ENCODE peak calls at places on chromosomes 12 and 14, in five cellular contexts. K is mesendoderm, Z is H1, W is IMR-90, G is neuronal stem cell. J is an unnamed sample.

GRCh38 chr12:80710727-80711066 is 3.3 kb downstream of the MYF6 start:
- DNase-seq in Z (no peak), K (no peak), W (no peak), G (no peak), J (no peak)

GRCh38 chr12:47758834-47759690 is at the start of gene RAPGEF3:
- DNase-seq in W (peak), G (peak), Z (no peak), K (peak), J (peak)

GRCh38 chr12:27213830-27214787 is 30.0 kb upstream of the STK38L start:
- DNase-seq in K (no peak), G (no peak), Z (no peak), W (no peak), J (no peak)

GRCh38 chr14:33959692-33960151 is 8.8 kb upstream of the EGLN3 start:
- DNase-seq in Z (no peak), W (no peak), K (peak), G (no peak), J (peak)

GRCh38 chr14:93219103-93219726 is 12.2 kb downstream of the UBR7 start:
- DNase-seq in Z (no peak), K (peak), G (peak), W (peak), J (peak)

GRCh38 chr12:95396849-95397498 is 77.0 kb upstream of the METAP2 start:
- DNase-seq in W (peak), G (no peak), K (no peak), Z (no peak), J (no peak)

GRCh38 chr14:74962493-74962892 is 7.1 kb upstream of the PGF start:
- DNase-seq in W (no peak), Z (no peak), K (no peak), G (no peak), J (no peak)

GRCh38 chr12:45369065-45369464 is 153.2 kb downstream of the ANO6 start:
- DNase-seq in W (peak), Z (no peak), K (no peak), G (no peak), J (peak)

GRCh38 chr12:55797068-55797467 is 20.5 kb downstream of the SARNP start:
- DNase-seq in G (peak), Z (no peak), W (peak), K (peak), J (peak)

GRCh38 chr14:42421377-42422078 is 814.9 kb downstream of the LRFN5 start:
- DNase-seq in Z (no peak), W (no peak), G (no peak), K (no peak), J (no peak)
- H2AK5ac ChIP-seq in Z (no peak), W (no peak), G (no peak), K (no peak), J (no peak)

DNA sequence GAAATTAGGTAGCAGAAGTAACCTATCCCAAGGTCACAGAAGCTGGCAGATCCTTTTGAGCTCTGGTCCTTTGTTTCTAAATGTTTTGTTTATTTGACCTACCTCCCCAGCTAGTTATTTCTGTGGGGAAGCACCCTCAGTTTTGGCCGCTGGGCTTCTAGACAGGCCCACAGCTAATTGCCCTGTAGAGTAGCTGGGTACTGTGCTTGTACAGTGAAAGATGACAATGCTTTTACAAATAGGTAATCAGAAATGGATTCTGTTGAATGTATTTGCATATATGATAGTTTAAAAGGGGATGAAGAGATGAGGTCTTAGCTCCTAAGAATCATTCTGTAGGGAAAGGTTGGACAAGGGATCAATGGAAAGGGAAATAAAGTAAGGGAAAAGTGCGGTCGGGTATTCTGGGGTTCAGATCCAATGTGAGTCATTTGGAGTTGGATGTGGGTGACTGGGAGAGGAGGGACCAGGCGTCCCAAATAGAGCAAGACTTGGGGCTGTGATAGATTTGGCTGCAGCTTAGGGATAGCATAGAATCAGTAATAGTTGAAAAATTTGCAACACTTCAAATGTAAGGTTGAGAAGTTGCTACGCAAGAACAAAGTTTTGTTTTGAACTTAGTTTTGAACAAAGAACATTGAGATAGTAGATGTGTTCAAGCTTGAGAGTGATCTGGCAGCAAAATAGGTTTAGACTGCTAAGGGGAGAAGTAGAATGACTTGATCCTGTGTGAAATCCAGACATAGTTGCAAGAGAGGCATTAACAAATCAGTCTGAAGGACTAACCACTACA is 3.7 kb downstream of the NUDT4 start:
- DNase-seq in K (peak), Z (no peak), G (no peak), W (no peak), J (no peak)
- H2AK5ac ChIP-seq in K (no peak), Z (no peak), G (no peak), W (peak), J (no peak)

GRCh38 chr12:67890726-67891125 is 98.5 kb upstream of the IFNG-AS1 start:
- DNase-seq in Z (no peak), G (no peak), K (no peak), W (no peak), J (no peak)
- H2AK5ac ChIP-seq in Z (no peak), G (no peak), K (no peak), W (no peak), J (no peak)

GRCh38 chr12:12327802-12328201 is 22.2 kb downstream of the MANSC1 start:
- DNase-seq in K (peak), Z (no peak), W (peak), G (no peak), J (no peak)

GRCh38 chr12:12326262-12326661 is 23.8 kb downstream of the MANSC1 start:
- DNase-seq in Z (no peak), W (no peak), G (no peak), K (no peak), J (no peak)

GRCh38 chr12:12319501-12320322 is 30.3 kb downstream of the MANSC1 start:
- DNase-seq in K (peak), Z (no peak), W (no peak), G (no peak), J (no peak)

GRCh38 chr12:12323118-12323517 is 26.9 kb downstream of the MANSC1 start:
- DNase-seq in W (no peak), K (no peak), G (no peak), Z (no peak), J (no peak)

GRCh38 chr12:12323606-12324005 is 26.4 kb downstream of the MANSC1 start:
- DNase-seq in W (peak), K (no peak), Z (no peak), G (no peak), J (no peak)
- H2AK5ac ChIP-seq in W (no peak), K (no peak), Z (no peak), G (no peak), J (no peak)

GRCh38 chr14:69716483-69717187 is 50.3 kb upstream of the SRSF5 start:
- DNase-seq in G (no peak), K (peak), W (peak), Z (no peak), J (no peak)

GRCh38 chr14:69720912-69721311 is 46.0 kb upstream of the SRSF5 start:
- DNase-seq in W (no peak), K (no peak), Z (no peak), G (no peak), J (no peak)

GRCh38 chr14:69713976-69714716 is 52.8 kb upstream of the SRSF5 start:
- DNase-seq in G (no peak), Z (no peak), W (no peak), K (no peak), J (no peak)

GRCh38 chr14:69715725-69716482 is 51.0 kb upstream of the SRSF5 start:
- DNase-seq in W (peak), G (no peak), K (no peak), Z (no peak), J (peak)

GRCh38 chr14:69719501-69719951 is 47.4 kb upstream of the SRSF5 start:
- DNase-seq in W (peak), G (no peak), Z (no peak), K (no peak), J (peak)
- H2AK5ac ChIP-seq in W (peak), G (no peak), Z (no peak), K (no peak), J (no peak)

DNA sequence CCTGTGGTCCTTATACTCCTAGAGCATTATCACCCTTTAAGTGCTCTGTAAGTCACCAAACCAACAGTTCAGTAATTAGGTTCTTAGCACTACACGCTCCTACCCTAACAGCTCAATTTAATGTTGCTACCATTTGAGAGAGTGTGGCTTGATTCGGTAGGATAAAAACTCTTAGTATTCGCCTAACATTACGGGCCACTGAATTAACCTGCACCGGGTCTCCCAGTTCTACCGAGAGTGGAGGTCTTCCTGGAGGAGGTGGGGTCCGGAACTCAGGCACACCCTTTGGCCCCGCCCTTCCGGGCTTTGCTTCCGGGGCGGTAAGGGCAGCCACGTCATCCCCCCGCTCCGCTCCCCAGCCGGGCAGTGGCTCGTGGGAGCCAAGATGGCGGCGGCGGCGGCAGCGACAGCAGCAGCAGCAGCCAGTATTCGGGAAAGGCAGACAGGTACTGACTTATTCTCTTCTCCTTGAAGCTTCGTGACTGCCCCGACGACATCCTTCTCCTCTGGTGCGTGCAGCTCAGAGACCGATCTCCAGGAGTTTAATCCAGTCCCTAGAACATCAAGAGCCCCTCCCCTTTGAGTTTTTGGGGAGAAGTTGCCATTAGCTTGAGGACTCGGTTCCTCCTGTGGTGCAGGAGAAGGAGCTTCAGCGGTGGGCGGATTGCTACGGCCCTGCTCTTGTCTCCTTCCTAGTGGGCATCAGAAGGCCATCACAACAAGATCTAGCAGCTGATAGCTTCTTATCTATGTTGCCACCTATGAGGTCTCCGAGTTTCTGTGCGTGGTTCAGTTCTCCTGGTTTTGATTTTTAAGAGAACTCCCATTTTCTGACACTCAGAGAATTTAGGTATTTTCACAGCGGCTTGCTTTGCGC is at the start of gene SCFD1:
- DNase-seq in G (peak), W (peak), K (peak), Z (peak), J (peak)
- H2AK5ac ChIP-seq in G (no peak), W (peak), K (no peak), Z (peak), J (no peak)

GRCh38 chr12:52787324-52787996 is 8.5 kb downstream of the KRT3 start:
- DNase-seq in W (no peak), K (no peak), G (no peak), Z (no peak), J (no peak)
- H2AK5ac ChIP-seq in W (no peak), K (no peak), G (peak), Z (no peak), J (no peak)

GRCh38 chr14:61112506-61112905 is 131.5 kb downstream of the SLC38A6 start:
- DNase-seq in G (no peak), Z (no peak), K (no peak), W (no peak), J (no peak)
- H2AK5ac ChIP-seq in G (peak), Z (peak), K (no peak), W (no peak), J (no peak)

GRCh38 chr12:10363665-10363921 is 26.2 kb downstream of the KLRK1 start:
- DNase-seq in G (no peak), K (no peak), W (no peak), Z (no peak), J (no peak)
- H2AK5ac ChIP-seq in G (no peak), K (no peak), W (peak), Z (no peak), J (peak)

GRCh38 chr12:76337583-76337982 is 10.6 kb downstream of the BBS10 start:
- DNase-seq in Z (no peak), W (peak), G (no peak), K (no peak), J (no peak)
- H2AK5ac ChIP-seq in Z (no peak), W (peak), G (no peak), K (no peak), J (no peak)

J was measured in trophoblast cell.